ENCODE peak calls at places on chromosome 13, in five cellular contexts. M is right atrium auricular region, C is brain microvascular endothelial cell, U is tibial artery, X is AG09309. H is an unnamed sample.

GRCh38 chr13:46748300-46748699 is 48.7 kb downstream of the ESD start:
- DNase-seq in M (no peak), C (no peak), U (no peak), X (no peak), H (no peak)

GRCh38 chr13:48175200-48175599 is 57.8 kb upstream of the ITM2B start:
- DNase-seq in M (no peak), C (no peak), U (no peak), X (no peak), H (no peak)

GRCh38 chr13:59677430-59677829 is 486.3 kb downstream of the DIAPH3 start:
- DNase-seq in M (no peak), C (no peak), U (no peak), X (no peak), H (no peak)

GRCh38 chr13:101640797-101641400 is 188.4 kb downstream of the ITGBL1 start:
- DNase-seq in M (no peak), C (peak), U (no peak), X (peak), H (no peak)

GRCh38 chr13:108328848-108329247 is 59.3 kb downstream of the TNFSF13B start:
- DNase-seq in M (no peak), C (no peak), U (no peak), X (no peak), H (no peak)

GRCh38 chr13:63540042-63540441 is 2124.4 kb upstream of the PCDH20 start:
- DNase-seq in M (no peak), C (no peak), U (no peak), X (no peak), H (no peak)

GRCh38 chr13:41244555-41244954 is 18.8 kb downstream of the MTRF1 start:
- DNase-seq in M (no peak), C (peak), U (no peak), X (no peak), H (no peak)

GRCh38 chr13:43805071-43805468 is 18.3 kb upstream of the ENOX1 start:
- DNase-seq in M (no peak), C (peak), U (no peak), X (no peak), H (no peak)

GRCh38 chr13:101049166-101049850 is 367.0 kb downstream of the NALCN start:
- DNase-seq in M (no peak), C (no peak), U (no peak), X (no peak), H (no peak)

GRCh38 chr13:47478985-47479384 is 522.1 kb downstream of the SUCLA2 start:
- DNase-seq in M (no peak), C (no peak), U (no peak), X (no peak), H (no peak)

GRCh38 chr13:43573787-43574562 is 212.8 kb downstream of the ENOX1 start:
- DNase-seq in M (no peak), C (no peak), U (no peak), X (no peak), H (no peak)

GRCh38 chr13:30191491-30192100 is 115.8 kb downstream of the KATNAL1 start:
- DNase-seq in M (no peak), C (no peak), U (no peak), X (no peak), H (no peak)

GRCh38 chr13:34696296-34696695 is 245.8 kb upstream of the NBEA start:
- DNase-seq in M (no peak), C (no peak), U (no peak), X (no peak), H (no peak)

GRCh38 chr13:44868397-44868796 is 120.9 kb downstream of the NUFIP1 start:
- DNase-seq in M (no peak), C (no peak), U (no peak), X (no peak), H (no peak)

GRCh38 chr13:90502762-90503161 is 844.7 kb upstream of the MIR17HG start:
- DNase-seq in M (no peak), C (no peak), U (no peak), X (no peak), H (no peak)

GRCh38 chr13:91722267-91722884 is 324.0 kb downstream of the GPC5 start:
- DNase-seq in M (no peak), C (peak), U (no peak), X (no peak), H (no peak)

GRCh38 chr13:95553271-95553588 is 710 bp downstream of the CLDN10 start:
- DNase-seq in M (no peak), C (no peak), U (no peak), X (no peak), H (no peak)

GRCh38 chr13:111914241-111915103 is 152.5 kb upstream of the SOX1 start:
- DNase-seq in M (peak), C (no peak), U (no peak), X (no peak), H (peak)

GRCh38 chr13:48828962-48829405 is 146.7 kb upstream of the FNDC3A start:
- DNase-seq in M (no peak), C (no peak), U (no peak), X (no peak), H (no peak)

GRCh38 chr13:38490657-38491056 is 141.0 kb downstream of the UFM1 start:
- DNase-seq in M (no peak), C (no peak), U (no peak), X (no peak), H (no peak)

GRCh38 chr13:52164989-52165388 is 5.6 kb upstream of the NEK3 start:
- DNase-seq in M (no peak), C (no peak), U (no peak), X (no peak), H (no peak)

GRCh38 chr13:61824168-61824567 is 408.5 kb upstream of the PCDH20 start:
- DNase-seq in M (no peak), C (no peak), U (no peak), X (no peak), H (no peak)

GRCh38 chr13:42420304-42420703 is 148.4 kb downstream of the AKAP11 start:
- DNase-seq in M (no peak), C (no peak), U (no peak), X (no peak), H (no peak)

GRCh38 chr13:47594833-47595232 is 406.2 kb downstream of the SUCLA2 start:
- DNase-seq in M (no peak), C (peak), U (no peak), X (no peak), H (no peak)

GRCh38 chr13:43846496-43846895 is 33.0 kb downstream of the CCDC122 start:
- DNase-seq in M (no peak), C (no peak), U (no peak), X (no peak), H (no peak)

GRCh38 chr13:70723732-70724131 is 615.5 kb upstream of the KLHL1 start:
- DNase-seq in M (no peak), C (peak), U (no peak), X (no peak), H (no peak)

GRCh38 chr13:59340581-59340980 is 823.1 kb downstream of the DIAPH3 start:
- DNase-seq in M (no peak), C (no peak), U (no peak), X (no peak), H (no peak)

GRCh38 chr13:43572601-43573360 is 214.0 kb downstream of the ENOX1 start:
- DNase-seq in M (no peak), C (peak), U (no peak), X (peak), H (no peak)

GRCh38 chr13:44116562-44117315 is 237.0 kb downstream of the LACC1 start:
- DNase-seq in M (no peak), C (no peak), U (no peak), X (no peak), H (no peak)

GRCh38 chr13:48223016-48223385 is 10.0 kb upstream of the ITM2B start:
- DNase-seq in M (no peak), C (no peak), U (no peak), X (no peak), H (no peak)

GRCh38 chr13:95083758-95084157 is 217.5 kb downstream of the ABCC4 start:
- DNase-seq in M (no peak), C (peak), U (no peak), X (peak), H (no peak)

GRCh38 chr13:77507931-77508776 is 27.4 kb upstream of the SCEL start:
- DNase-seq in M (no peak), C (peak), U (no peak), X (peak), H (no peak)

GRCh38 chr13:27860743-27861142 is 59.1 kb upstream of the PDX1 start:
- DNase-seq in M (no peak), C (no peak), U (no peak), X (no peak), H (no peak)

GRCh38 chr13:95156208-95156607 is 145.0 kb downstream of the ABCC4 start:
- DNase-seq in M (no peak), C (peak), U (no peak), X (no peak), H (no peak)

GRCh38 chr13:60066206-60066605 is 97.5 kb downstream of the DIAPH3 start:
- DNase-seq in M (no peak), C (no peak), U (no peak), X (no peak), H (no peak)

GRCh38 chr13:100388923-100389322 is 199.7 kb downstream of the GGACT start:
- DNase-seq in M (no peak), C (no peak), U (no peak), X (no peak), H (no peak)

GRCh38 chr13:39784347-39784746 is 128.9 kb downstream of the COG6 start:
- DNase-seq in M (no peak), C (no peak), U (no peak), X (no peak), H (no peak)

DNA sequence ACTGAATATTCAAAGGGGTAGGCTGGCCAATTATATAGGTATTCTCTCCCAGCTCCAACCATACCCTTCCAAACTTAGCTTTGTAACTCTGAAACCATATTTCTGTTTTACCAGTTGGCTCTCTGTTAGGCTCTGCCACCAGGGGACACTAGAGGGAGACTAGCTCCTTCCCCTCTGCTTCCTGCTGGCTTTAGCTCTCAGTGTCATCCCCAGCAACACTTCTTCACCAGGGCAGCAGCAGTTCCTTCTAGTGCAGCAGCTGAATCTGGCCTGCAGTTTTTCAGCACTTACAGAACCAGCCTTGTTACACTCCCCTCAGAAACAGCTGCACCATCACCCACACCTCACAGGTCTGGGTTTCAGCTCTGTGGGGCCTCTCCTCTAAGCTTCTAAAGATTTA is 51.0 kb upstream of the DOCK9 start:
- DNase-seq in M (no peak), C (no peak), U (no peak), X (no peak), H (no peak)
- TF ChIP-seq CTCF in M (peak), C (peak), U (no peak), X (no peak), H (peak)

GRCh38 chr13:32029684-32030083 is 1.9 kb upstream of the FRY start:
- DNase-seq in M (no peak), C (no peak), U (no peak), X (no peak), H (no peak)

GRCh38 chr13:32033744-32034143 is 2.2 kb downstream of the FRY start:
- DNase-seq in M (no peak), C (no peak), U (no peak), X (no peak), H (no peak)

GRCh38 chr13:32031815-32032345 is 306 bp downstream of the FRY start:
- DNase-seq in M (no peak), C (no peak), U (no peak), X (no peak), H (no peak)

GRCh38 chr13:32032780-32033179 is 1.2 kb downstream of the FRY start:
- DNase-seq in M (no peak), C (no peak), U (no peak), X (no peak), H (no peak)

DNA sequence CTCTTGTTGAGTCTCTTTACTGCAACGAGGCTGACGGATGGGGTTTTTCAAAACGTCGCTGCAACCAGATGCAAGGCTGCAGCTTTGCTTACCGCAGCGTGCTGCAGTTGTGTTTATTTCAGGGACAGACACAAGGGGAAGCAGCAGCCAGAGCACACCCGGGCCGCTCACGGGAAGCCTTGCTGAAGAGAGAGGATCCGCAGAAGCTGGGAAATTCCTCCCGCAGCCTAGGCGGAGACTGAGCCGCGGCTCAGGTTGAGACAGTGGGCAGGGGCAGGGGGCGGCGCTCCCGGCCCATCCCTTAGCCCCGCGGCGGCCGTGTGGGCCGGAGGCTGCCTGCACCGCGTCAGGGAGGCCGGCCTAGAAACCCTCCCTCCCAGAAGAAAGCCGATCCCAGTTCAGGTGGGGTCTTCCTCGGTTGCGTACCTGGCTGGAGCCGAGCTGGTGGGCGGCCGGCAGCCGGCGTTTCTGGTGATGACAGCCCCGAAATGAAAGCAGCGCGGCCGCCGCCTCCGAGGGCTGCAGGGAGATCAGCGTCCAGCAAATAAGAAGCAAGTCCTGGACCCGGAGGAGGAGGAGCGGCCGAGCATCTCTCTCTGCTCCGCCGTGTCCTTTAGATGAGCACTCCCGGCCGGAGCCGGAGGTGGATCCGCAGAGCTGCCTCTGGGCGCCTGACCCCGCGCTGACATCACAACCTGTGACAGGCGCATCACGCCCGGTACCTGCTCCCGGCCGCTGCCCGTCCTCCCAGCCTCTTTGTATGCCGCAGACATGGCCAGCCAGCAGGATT is at the start of gene FRY:
- DNase-seq in M (peak), C (peak), U (peak), X (no peak), H (peak)
- TF ChIP-seq CTCF in M (peak), C (peak), U (no peak), X (peak), H (peak)

GRCh38 chr13:82011355-82011754 is 1670.4 kb upstream of the SPRY2 start:
- DNase-seq in M (no peak), C (no peak), U (no peak), X (no peak), H (no peak)

DNA sequence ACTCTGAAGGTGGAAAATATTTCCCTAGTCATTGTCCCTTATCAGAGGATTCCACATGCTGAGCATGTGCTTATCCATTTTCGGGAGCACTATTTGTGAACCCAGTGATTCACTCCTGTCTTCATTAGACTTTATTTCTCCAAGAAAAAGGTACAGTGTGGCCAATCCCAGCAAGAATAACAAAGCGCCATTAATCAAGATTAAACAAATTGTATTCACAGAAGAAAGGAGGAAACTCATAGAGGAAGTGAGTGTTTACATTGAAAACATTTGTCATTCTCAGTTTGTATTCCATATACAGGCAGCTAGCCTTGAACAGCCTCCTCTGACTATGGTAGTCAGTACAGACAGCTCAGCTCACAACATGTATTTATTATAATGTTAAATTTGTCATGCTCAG is 1669.9 kb upstream of the SPRY2 start:
- DNase-seq in M (no peak), C (no peak), U (no peak), X (no peak), H (no peak)
- TF ChIP-seq CTCF in M (no peak), C (no peak), U (no peak), X (no peak), H (no peak)

GRCh38 chr13:99012539-99012938 is 34.7 kb upstream of the DOCK9 start:
- DNase-seq in M (no peak), C (no peak), U (no peak), X (no peak), H (no peak)
- TF ChIP-seq CTCF in M (no peak), C (no peak), U (no peak), X (no peak), H (no peak)

DNA sequence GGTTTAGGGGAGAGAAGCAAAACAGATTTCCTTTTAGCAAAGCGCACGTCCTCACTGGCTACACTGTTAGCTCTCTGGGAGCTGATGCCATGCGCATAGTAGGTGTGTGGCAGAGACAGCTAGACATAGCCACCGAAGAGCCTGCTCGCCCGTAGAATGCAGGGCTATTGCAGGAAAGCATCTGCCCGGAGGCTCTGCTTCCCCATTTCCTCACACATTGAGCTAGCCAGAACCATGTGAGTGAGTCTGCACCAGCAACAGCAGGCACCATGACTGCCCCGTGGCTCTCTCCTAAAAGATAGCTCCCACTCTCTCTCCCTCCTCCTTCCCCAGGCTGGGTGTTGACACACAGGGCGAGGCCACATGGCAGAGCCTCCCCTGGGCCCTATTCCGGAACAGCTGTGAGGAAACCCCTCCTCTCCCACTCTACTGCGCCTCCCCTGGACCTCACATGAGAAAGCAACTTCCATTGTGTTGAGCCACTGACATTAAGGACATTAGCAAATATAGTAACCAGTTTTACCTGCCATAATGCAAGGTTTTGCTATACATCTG is 52.3 kb upstream of the ATP12A start:
- DNase-seq in M (no peak), C (no peak), U (no peak), X (no peak), H (no peak)
- TF ChIP-seq CTCF in M (no peak), C (no peak), U (no peak), X (no peak), H (no peak)

DNA sequence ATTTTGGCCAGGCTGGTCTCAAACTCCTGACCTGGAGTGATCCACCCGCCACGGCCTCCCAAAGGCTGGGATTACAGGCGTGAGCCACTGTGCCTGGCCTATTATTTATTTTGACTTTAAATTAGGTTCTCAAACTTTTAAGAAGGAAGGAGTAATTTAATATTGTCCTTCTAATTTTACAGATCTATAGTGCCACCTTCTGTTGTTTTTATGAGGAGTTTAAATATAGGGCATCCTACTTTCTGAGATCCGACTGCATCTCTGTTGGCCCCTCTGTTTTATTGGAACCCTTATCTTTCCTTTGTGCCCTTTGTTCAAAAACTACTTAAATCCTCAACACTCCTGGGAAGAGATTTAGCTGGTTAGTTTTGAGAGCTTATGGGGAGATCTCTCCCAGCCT is 25.4 kb upstream of the ZMYM5 start:
- DNase-seq in M (no peak), C (no peak), U (no peak), X (no peak), H (no peak)
- TF ChIP-seq CTCF in M (peak), C (no peak), U (no peak), X (peak), H (no peak)

GRCh38 chr13:110713981-110714797 is 689 bp downstream of the ING1 start:
- DNase-seq in M (peak), C (peak), U (peak), X (no peak), H (no peak)
- TF ChIP-seq CTCF in M (no peak), C (peak), U (no peak), X (no peak), H (no peak)